ENCODE peak calls at places on chromosomes 1 and 21, in eight cellular contexts. O is transverse colon; F is stimulated activated CD8-positive, alpha-beta memory T cell treated with anti-CD3 and anti-CD28 coated beads, Interleukin-12 subunit alpha, Interleukin-12 subunit beta, amount 100 ng/mL, for 4 hours; I is BJ; R is GM13977; T is COR-L47; X is stimulated activated CD4-positive, alpha-beta T cell treated with anti-CD3 and anti-CD28 coated beads, Interleukin-1b, Interleukin-23, amount 100 ng/mL, for 4 hours; W is HuH-7. S is an unnamed sample.

GRCh38 chr1:224380003-224380402 is 23.3 kb downstream of the CNIH4 start:
- DNase-seq in R (no peak), O (no peak), W (no peak), T (no peak), I (no peak), X (no peak), F (peak; percentile 21), S (no peak)

GRCh38 chr1:202639500-202639899 is 70.8 kb downstream of the SYT2 start:
- DNase-seq in O (no peak), R (no peak), T (no peak), F (no peak), W (no peak), I (peak; percentile 34), X (no peak), S (no peak)

GRCh38 chr1:226406401-226406881 is 1.5 kb downstream of the PARP1 start:
- DNase-seq in F (no peak), O (no peak), R (no peak), X (no peak), I (no peak), W (no peak), T (no peak), S (no peak)

GRCh38 chr21:42575111-42575510 is 61.5 kb downstream of the SLC37A1 start:
- DNase-seq in I (no peak), W (no peak), X (no peak), F (no peak), O (peak; percentile 3), T (no peak), R (no peak), S (no peak)

GRCh38 chr1:70051926-70052325 is 153.5 kb downstream of the LRRC40 start:
- DNase-seq in I (no peak), O (no peak), X (no peak), W (no peak), T (no peak), R (no peak), F (no peak), S (no peak)

GRCh38 chr1:228145498-228146425 is 4.0 kb upstream of the GJC2 start:
- DNase-seq in O (no peak), I (no peak), T (no peak), W (peak; percentile 7), R (peak; percentile 9), X (no peak), F (no peak), S (no peak)

GRCh38 chr1:248872752-248873408 is 14.0 kb upstream of the ZNF692 start:
- DNase-seq in O (peak; percentile 66), W (peak; percentile 57), X (peak; percentile 55), R (no peak), F (no peak), T (peak; percentile 54), I (no peak), S (no peak)

GRCh38 chr1:2347409-2347785 is 44.0 kb downstream of the MORN1 start:
- DNase-seq in O (no peak), T (no peak), W (no peak), R (no peak), F (no peak), I (no peak), X (no peak), S (no peak)

GRCh38 chr21:37458669-37459276 is 92.2 kb downstream of the DYRK1A start:
- DNase-seq in T (no peak), X (no peak), I (no peak), O (no peak), W (no peak), R (no peak), F (no peak), S (no peak)

GRCh38 chr1:20724364-20725188 is 6.8 kb upstream of the KIF17 start:
- DNase-seq in T (no peak), X (no peak), I (no peak), F (no peak), W (no peak), O (no peak), R (no peak), S (no peak)

GRCh38 chr21:42092805-42093590 is 21.9 kb downstream of the UMODL1 start:
- DNase-seq in T (no peak), I (no peak), X (no peak), W (no peak), O (no peak), R (no peak), F (no peak), S (no peak)

GRCh38 chr1:83763281-83764095 is 235.4 kb downstream of the TTLL7 start:
- DNase-seq in O (no peak), I (no peak), T (no peak), R (no peak), F (no peak), W (no peak), X (no peak), S (no peak)

GRCh38 chr1:9119745-9120144 is 9.2 kb downstream of the GPR157 start:
- DNase-seq in X (no peak), T (no peak), W (no peak), F (no peak), I (no peak), O (peak; percentile 23), R (no peak), S (no peak)

GRCh38 chr1:3749512-3749911 is 2.7 kb upstream of the CCDC27 start:
- DNase-seq in X (no peak), T (no peak), F (no peak), W (no peak), I (no peak), O (no peak), R (no peak), S (no peak)

GRCh38 chr1:18732686-18733085 is 102.0 kb downstream of the PAX7 start:
- DNase-seq in O (no peak), R (peak; percentile 16), X (no peak), F (no peak), W (no peak), I (no peak), T (no peak), S (no peak)

GRCh38 chr1:208717490-208717889 is 473.3 kb upstream of the PLXNA2 start:
- DNase-seq in X (no peak), I (no peak), T (no peak), F (no peak), W (no peak), O (no peak), R (no peak), S (no peak)

GRCh38 chr1:85283475-85284199 is 7.2 kb upstream of the BCL10 start:
- DNase-seq in X (no peak), W (no peak), F (no peak), I (no peak), R (no peak), O (peak; percentile 75), T (no peak), S (no peak)

GRCh38 chr1:12081648-12082396 is 18.7 kb downstream of the TNFRSF8 start:
- DNase-seq in I (no peak), X (no peak), O (no peak), F (no peak), T (peak; percentile 5), R (no peak), W (no peak), S (no peak)

GRCh38 chr21:35521293-35521692 is 472.2 kb upstream of the RUNX1 start:
- DNase-seq in T (no peak), I (no peak), O (no peak), W (no peak), F (no peak), R (no peak), X (no peak), S (no peak)

GRCh38 chr1:42040159-42040558 is 113.1 kb upstream of the GUCA2B start:
- DNase-seq in F (no peak), O (no peak), T (no peak), X (no peak), W (no peak), I (no peak), R (no peak), S (no peak)

GRCh38 chr1:230385173-230385480 is 41.0 kb downstream of the PGBD5 start:
- DNase-seq in I (no peak), F (no peak), X (no peak), W (no peak), T (no peak), O (no peak), R (no peak), S (no peak)

GRCh38 chr1:74180490-74180889 is 17.5 kb downstream of the LRRIQ3 start:
- DNase-seq in O (no peak), T (no peak), W (no peak), X (no peak), R (no peak), F (no peak), I (no peak), S (no peak)

GRCh38 chr1:211127166-211127565 is 6.8 kb downstream of the KCNH1 start:
- DNase-seq in I (no peak), F (no peak), O (no peak), R (no peak), W (no peak), X (no peak), T (no peak), S (no peak)

GRCh38 chr1:58859769-58860455 is 76.1 kb upstream of the JUN start:
- DNase-seq in X (no peak), R (no peak), I (no peak), F (no peak), O (no peak), W (no peak), T (no peak), S (no peak)

GRCh38 chr1:1599030-1599916 is 662 bp downstream of the FNDC10 start:
- DNase-seq in T (peak; percentile 49), X (peak; percentile 22), O (no peak), R (peak; percentile 83), I (no peak), F (no peak), W (peak; percentile 64), S (no peak)

GRCh38 chr1:195195423-195196057 is 1412.7 kb downstream of the KCNT2 start:
- DNase-seq in W (no peak), X (no peak), O (no peak), F (no peak), I (no peak), T (no peak), R (peak; percentile 45), S (no peak)

GRCh38 chr1:7784492-7785071 is 491 bp downstream of the PER3 start:
- DNase-seq in F (no peak), X (no peak), I (no peak), W (no peak), O (peak; percentile 19), T (peak; percentile 49), R (no peak), S (no peak)

GRCh38 chr1:178768423-178768822 is 43.4 kb downstream of the RALGPS2 start:
- DNase-seq in O (no peak), X (no peak), F (no peak), T (peak; percentile 6), W (no peak), R (peak; percentile 46), I (no peak), S (no peak)

GRCh38 chr1:214850432-214851010 is 232.0 kb upstream of the KCNK2 start:
- DNase-seq in R (no peak), I (no peak), O (no peak), X (no peak), F (no peak), W (no peak), T (no peak), S (no peak)

GRCh38 chr1:242211254-242212022 is 212.5 kb upstream of the MAP1LC3C start:
- DNase-seq in O (no peak), I (no peak), F (no peak), W (peak; percentile 8), R (no peak), T (no peak), X (no peak), S (no peak)

GRCh38 chr1:239394107-239394506 is 7.7 kb downstream of the CHRM3 start:
- DNase-seq in F (no peak), I (no peak), X (no peak), W (no peak), T (no peak), O (no peak), R (no peak), S (no peak)

GRCh38 chr1:45864765-45865164 is 61.4 kb downstream of the MAST2 start:
- DNase-seq in X (no peak), F (no peak), I (no peak), W (no peak), R (no peak), T (no peak), O (no peak), S (no peak)

GRCh38 chr1:201423655-201424610 is 2.4 kb upstream of the TNNI1 start:
- DNase-seq in W (no peak), R (no peak), T (no peak), X (no peak), I (no peak), O (no peak), F (no peak), S (no peak)

GRCh38 chr1:210394281-210394798 is 65.6 kb downstream of the HHAT start:
- DNase-seq in I (no peak), R (no peak), O (no peak), W (no peak), X (no peak), F (no peak), T (no peak), S (no peak)